ENCODE peak calls at places on chromosomes 3 and 15, in six cellular contexts. H is foreskin fibroblast, N is choroid plexus epithelial cell, K is mucosa of descending colon, B is GM23248, J is IMR-90. D is an unnamed sample.

GRCh38 chr3:153291052-153291689 is 129.1 kb downstream of the RAP2B start:
- DNase-seq in H (peak), N (peak), K (no peak), B (peak), J (no peak), D (no peak)

GRCh38 chr3:57559526-57559925 is 3.5 kb downstream of the PDE12 start:
- DNase-seq in H (peak), N (peak), K (no peak), B (peak), J (peak), D (no peak)

GRCh38 chr3:135757421-135757820 is 208.1 kb upstream of the PPP2R3A start:
- DNase-seq in H (no peak), N (no peak), K (no peak), B (no peak), J (no peak), D (no peak)

GRCh38 chr3:31908391-31909097 is 72.5 kb downstream of the OSBPL10 start:
- DNase-seq in H (peak), N (peak), K (no peak), B (peak), J (peak), D (no peak)

GRCh38 chr3:109563149-109563548 is 225.8 kb upstream of the DPPA4 start:
- DNase-seq in H (no peak), N (no peak), K (no peak), B (no peak), J (no peak), D (no peak)

GRCh38 chr3:27130796-27131195 is 238.4 kb downstream of the NEK10 start:
- DNase-seq in H (no peak), N (no peak), K (no peak), B (no peak), J (no peak), D (no peak)

GRCh38 chr3:24678441-24678865 is 183.8 kb upstream of the THRB start:
- DNase-seq in H (peak), N (peak), K (no peak), B (peak), J (peak), D (no peak)

GRCh38 chr15:80489030-80489594 is 84.9 kb downstream of the ARNT2 start:
- DNase-seq in H (peak), N (peak), K (no peak), B (peak), J (peak), D (no peak)

GRCh38 chr15:66789029-66790025 is 87.3 kb downstream of the SMAD6 start:
- DNase-seq in H (peak), N (peak), K (peak), B (peak), J (peak), D (no peak)

DNA sequence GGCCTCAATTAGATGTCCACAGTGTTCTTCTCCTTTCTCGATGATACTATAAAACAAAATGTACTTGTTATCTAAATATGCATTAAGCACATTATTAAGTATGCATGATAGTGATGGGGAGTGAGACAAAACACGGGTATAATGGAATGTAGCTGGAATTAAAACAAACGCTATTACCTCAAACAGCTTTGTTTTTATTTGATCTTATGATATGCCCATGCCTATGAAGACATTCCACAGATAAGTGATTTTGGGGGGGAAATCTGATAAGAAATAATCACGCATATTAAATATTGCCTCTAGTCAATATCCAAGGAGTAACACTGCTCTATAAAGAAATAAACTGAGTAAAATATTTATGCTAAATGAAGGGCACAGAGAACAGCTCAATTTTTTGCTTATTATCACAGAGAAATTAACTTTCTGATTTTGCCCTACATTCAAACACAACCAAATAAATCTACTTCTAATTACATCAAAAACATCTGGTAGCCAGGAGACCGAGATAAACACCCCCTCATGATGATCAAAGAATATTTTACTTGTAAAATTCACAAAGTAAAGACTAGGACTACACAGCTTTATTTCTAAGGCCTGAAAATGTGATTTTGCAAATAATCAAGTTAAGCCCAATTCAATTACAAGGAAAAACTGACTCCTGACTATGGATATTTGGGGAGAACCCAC is 1.9 kb downstream of the COX17 start:
- DNase-seq in H (no peak), N (no peak), K (no peak), B (no peak), J (no peak), D (no peak)
- H3K4me3 ChIP-seq in H (no peak), N (no peak), K (no peak), B (peak), J (no peak), D (peak)

GRCh38 chr15:88537591-88538317 is 8.7 kb downstream of the DET1 start:
- DNase-seq in H (peak), N (no peak), K (no peak), B (no peak), J (no peak), D (no peak)

GRCh38 chr15:88535607-88536313 is 10.7 kb downstream of the DET1 start:
- DNase-seq in H (no peak), N (no peak), K (no peak), B (no peak), J (no peak), D (no peak)

GRCh38 chr15:88529021-88529630 is 17.4 kb downstream of the DET1 start:
- DNase-seq in H (peak), N (peak), K (no peak), B (peak), J (peak), D (no peak)

GRCh38 chr15:88535100-88535499 is 11.4 kb downstream of the DET1 start:
- DNase-seq in H (peak), N (no peak), K (no peak), B (peak), J (peak), D (no peak)

DNA sequence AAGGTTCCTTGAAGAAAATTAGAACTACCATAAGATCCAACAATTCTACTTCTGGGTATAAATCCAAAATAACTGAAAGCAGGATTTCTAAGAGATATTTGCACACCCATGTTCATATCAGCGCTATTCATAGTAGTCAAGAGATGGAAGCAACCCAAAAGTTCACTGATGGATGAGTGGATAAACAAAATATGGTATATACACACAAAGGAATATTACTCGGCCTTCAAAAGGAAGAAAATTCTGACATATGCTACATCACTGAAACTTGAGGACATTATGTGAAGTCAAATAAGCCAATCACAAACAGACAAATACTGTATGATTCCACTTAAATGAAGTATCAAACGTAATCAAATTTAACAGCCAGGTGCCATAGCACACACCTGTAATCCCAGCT is 13.1 kb downstream of the DET1 start:
- DNase-seq in H (no peak), N (no peak), K (no peak), B (no peak), J (no peak), D (no peak)
- H3K4me3 ChIP-seq in H (no peak), N (no peak), K (no peak), B (no peak), J (no peak), D (no peak)

DNA sequence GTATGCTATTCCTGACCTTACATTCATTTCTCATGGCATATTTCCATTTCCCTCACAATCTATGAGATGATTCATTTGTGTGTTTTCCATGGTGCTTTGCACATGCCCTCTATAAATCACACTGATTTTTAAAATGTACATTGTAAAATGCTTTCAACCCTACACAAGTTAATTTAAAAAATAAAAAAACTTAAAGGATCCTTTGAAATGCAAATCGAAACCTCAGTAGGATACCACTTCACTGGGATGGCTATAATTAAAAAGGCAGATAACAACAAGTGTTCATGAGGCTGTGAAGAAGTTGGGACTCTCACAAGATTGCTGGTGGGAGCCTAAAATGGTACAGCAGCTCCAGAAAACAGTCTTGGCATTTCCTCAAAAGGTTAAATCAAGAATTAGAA is 83.5 kb downstream of the FMN1 start:
- DNase-seq in H (peak), N (peak), K (no peak), B (peak), J (peak), D (no peak)
- H3K4me3 ChIP-seq in H (no peak), N (no peak), K (no peak), B (no peak), J (no peak), D (no peak)

DNA sequence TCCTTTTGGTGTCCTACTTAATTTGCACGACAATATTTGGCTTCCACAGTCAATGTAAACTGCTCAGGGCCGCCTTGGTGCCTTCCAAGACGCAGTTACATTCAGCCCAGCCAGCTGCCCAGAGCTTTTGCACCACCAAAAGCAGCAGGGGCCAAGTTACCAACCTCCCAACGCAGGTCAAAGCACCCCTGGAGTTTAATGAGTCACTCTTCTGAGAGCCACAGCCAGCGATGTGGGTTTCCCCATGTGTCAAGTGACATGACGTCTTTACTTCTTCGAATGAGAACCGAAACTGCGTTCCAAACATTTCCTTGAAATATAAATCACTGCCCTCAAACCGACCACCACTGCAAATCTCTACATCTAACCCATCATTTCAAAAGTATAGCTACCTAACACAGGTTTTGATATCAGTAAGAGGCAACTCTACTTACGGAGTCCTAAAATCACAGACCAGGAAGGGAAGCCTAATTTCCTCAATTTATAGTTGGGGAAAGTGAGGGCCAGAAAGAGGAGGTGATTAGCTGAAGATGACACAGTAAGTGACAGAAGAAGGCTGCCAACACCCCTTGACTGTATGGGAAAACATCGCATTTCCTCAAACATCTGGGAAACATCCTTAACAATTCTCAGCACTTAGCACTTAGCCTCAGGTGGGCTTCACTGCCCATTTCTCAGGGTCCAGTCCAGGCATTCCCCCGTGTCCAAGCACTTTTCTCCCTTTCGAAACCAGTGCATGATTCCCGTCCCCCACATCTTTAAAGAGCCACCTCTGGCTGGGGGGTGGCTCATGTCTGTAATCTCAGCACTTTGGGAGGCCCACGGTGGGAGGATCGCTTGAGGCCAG is 24.5 kb downstream of the MB21D2 start:
- DNase-seq in H (peak), N (peak), K (no peak), B (peak), J (peak), D (peak)
- H3K4me3 ChIP-seq in H (no peak), N (peak), K (no peak), B (peak), J (peak), D (no peak)

DNA sequence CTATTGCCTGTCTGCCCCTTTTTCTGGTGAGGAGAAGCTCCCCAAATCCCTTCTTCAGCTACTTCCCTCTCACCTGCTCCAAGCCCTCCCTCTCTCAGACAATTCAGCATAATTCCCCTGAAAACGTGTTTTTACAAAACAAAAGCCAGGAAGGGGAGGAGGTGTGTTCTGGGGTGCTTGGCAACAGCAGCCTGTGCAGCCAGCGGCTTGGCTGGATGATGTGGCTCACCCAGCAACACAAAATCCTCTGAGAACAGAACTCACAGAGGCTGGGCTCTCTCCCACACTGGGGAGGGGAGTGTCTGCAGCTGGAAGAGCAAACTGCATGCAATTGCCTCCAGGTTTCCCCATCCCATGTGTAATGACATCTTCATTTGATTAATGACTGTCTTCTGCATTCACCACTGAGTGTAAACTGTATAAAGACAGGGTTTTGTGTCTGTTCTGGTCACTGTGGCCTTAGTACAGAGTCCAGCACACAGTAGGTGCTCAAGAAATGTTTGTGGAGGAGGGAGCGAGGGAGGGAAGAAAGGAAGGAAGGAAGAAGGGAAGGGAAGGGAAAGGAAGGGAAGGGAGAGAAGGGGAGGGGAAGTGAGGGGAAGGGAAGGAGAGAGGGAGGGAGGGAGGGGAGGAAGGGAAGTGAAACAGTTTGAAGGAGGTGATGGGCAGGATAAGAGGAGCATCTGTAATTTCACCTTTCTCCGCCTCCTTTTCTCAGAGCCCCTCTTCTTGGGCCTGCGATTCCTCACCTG is 70.1 kb upstream of the GLCE start:
- DNase-seq in H (peak), N (peak), K (no peak), B (peak), J (peak), D (no peak)
- H3K4me3 ChIP-seq in H (no peak), N (no peak), K (no peak), B (no peak), J (no peak), D (no peak)

GRCh38 chr15:88048237-88048636 is 208.3 kb downstream of the NTRK3 start:
- DNase-seq in H (no peak), N (no peak), K (no peak), B (no peak), J (no peak), D (no peak)
- H3K4me3 ChIP-seq in H (no peak), N (no peak), K (no peak), B (no peak), J (no peak), D (no peak)

GRCh38 chr3:191894406-191894805 is 433.4 kb downstream of the PYDC2 start:
- DNase-seq in H (no peak), N (no peak), K (no peak), B (no peak), J (no peak), D (no peak)

DNA sequence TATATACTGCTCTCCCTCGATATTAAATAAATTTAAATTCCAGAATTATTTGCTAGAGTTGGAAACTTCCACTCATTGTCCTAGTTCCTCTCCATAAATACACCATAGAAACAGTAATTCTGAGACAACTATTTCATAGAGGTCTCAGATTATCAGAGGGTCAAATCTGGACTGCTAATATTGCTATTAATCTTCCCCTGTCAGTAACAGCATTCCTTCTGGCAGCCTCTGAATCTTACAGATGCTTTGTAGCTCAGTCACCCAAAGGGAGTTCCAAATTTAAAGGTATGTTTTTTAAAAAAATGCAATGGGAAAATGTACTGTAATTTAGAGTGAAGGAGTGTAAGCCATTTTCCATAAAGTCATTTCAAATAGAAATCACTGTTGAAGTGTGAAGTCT is 428.8 kb downstream of the PYDC2 start:
- DNase-seq in H (no peak), N (no peak), K (no peak), B (no peak), J (no peak), D (no peak)
- H3K4me3 ChIP-seq in H (no peak), N (no peak), K (no peak), B (no peak), J (no peak), D (no peak)

GRCh38 chr3:46006646-46007045 is 11.0 kb upstream of the FYCO1 start:
- DNase-seq in H (peak), N (peak), K (no peak), B (peak), J (peak), D (no peak)
- H3K4me3 ChIP-seq in H (no peak), N (no peak), K (no peak), B (no peak), J (no peak), D (no peak)

D was measured in lower lobe of right lung.